ENCODE peak calls at places on chromosome 6, in eight cellular contexts. F, G, D, E, Y, N, S and U are unnamed samples.

GRCh38 chr6:38040254-38040653 is 220.7 kb downstream of the ZFAND3 start:
- DNase-seq in F (no peak), G (no peak), D (no peak), E (no peak), Y (no peak), N (peak), S (no peak), U (no peak)

GRCh38 chr6:31462026-31462963 is 35.6 kb upstream of the MICB start:
- DNase-seq in F (no peak), G (no peak), D (no peak), E (no peak), Y (no peak), N (peak), S (peak), U (no peak)

GRCh38 chr6:166772518-166772917 is 145.5 kb upstream of the RPS6KA2 start:
- DNase-seq in F (no peak), G (no peak), D (no peak), E (no peak), Y (no peak), N (no peak), S (peak), U (peak)

GRCh38 chr6:163356324-163356723 is 58.2 kb upstream of the QKI start:
- DNase-seq in F (no peak), G (peak), D (no peak), E (no peak), Y (peak), N (peak), S (no peak), U (peak)

GRCh38 chr6:32752580-32752979 is 10.8 kb downstream of the HLA-DQB2 start:
- DNase-seq in F (no peak), G (no peak), D (no peak), E (no peak), Y (no peak), N (no peak), S (no peak), U (no peak)

GRCh38 chr6:14353798-14354197 is 236.2 kb downstream of the CD83 start:
- DNase-seq in F (no peak), G (no peak), D (no peak), E (no peak), Y (no peak), N (no peak), S (no peak), U (no peak)

GRCh38 chr6:114108119-114109002 is 137.4 kb upstream of the HDAC2 start:
- DNase-seq in F (peak), G (peak), D (peak), E (no peak), Y (peak), N (peak), S (peak), U (peak)

GRCh38 chr6:100344321-100344720 is 120.4 kb downstream of the SIM1 start:
- DNase-seq in F (no peak), G (no peak), D (no peak), E (no peak), Y (no peak), N (no peak), S (no peak), U (no peak)

GRCh38 chr6:111973897-111974639 is 79.8 kb upstream of the CCN6 start:
- DNase-seq in F (no peak), G (no peak), D (no peak), E (no peak), Y (no peak), N (peak), S (no peak), U (no peak)

GRCh38 chr6:121630716-121631115 is 195.3 kb downstream of the GJA1 start:
- DNase-seq in F (no peak), G (no peak), D (no peak), E (no peak), Y (no peak), N (no peak), S (no peak), U (no peak)

GRCh38 chr6:27126815-27127537 is 120.5 kb upstream of the PRSS16 start:
- DNase-seq in F (peak), G (peak), D (peak), E (peak), Y (peak), N (peak), S (peak), U (peak)

GRCh38 chr6:52839124-52840055 is 1.2 kb downstream of the GSTA5 start:
- DNase-seq in F (peak), G (peak), D (peak), E (no peak), Y (peak), N (peak), S (peak), U (peak)

GRCh38 chr6:146587448-146587847 is 11.3 kb upstream of the ADGB start:
- DNase-seq in F (no peak), G (no peak), D (no peak), E (no peak), Y (no peak), N (no peak), S (no peak), U (no peak)

GRCh38 chr6:138692978-138693909 is 80.3 kb upstream of the CCDC28A start:
- DNase-seq in F (peak), G (peak), D (peak), E (no peak), Y (peak), N (peak), S (peak), U (peak)

GRCh38 chr6:97697450-97697849 is 414.4 kb upstream of the MMS22L start:
- DNase-seq in F (no peak), G (no peak), D (no peak), E (no peak), Y (no peak), N (peak), S (no peak), U (no peak)

GRCh38 chr6:3252861-3253596 is 5.7 kb upstream of the PSMG4 start:
- DNase-seq in F (no peak), G (no peak), D (no peak), E (no peak), Y (no peak), N (no peak), S (no peak), U (no peak)

GRCh38 chr6:116877743-116878142 is 701 bp downstream of the RFX6 start:
- DNase-seq in F (no peak), G (no peak), D (no peak), E (no peak), Y (peak), N (no peak), S (no peak), U (no peak)

GRCh38 chr6:31903957-31904356 is 2.1 kb upstream of the ZBTB12 start:
- DNase-seq in F (no peak), G (no peak), D (no peak), E (no peak), Y (no peak), N (peak), S (no peak), U (no peak)

GRCh38 chr6:166560222-166560621 is 26.3 kb downstream of the RAMACL start:
- DNase-seq in F (no peak), G (no peak), D (no peak), E (no peak), Y (no peak), N (no peak), S (no peak), U (no peak)

GRCh38 chr6:7146079-7146828 is 38.5 kb downstream of the RREB1 start:
- DNase-seq in F (no peak), G (no peak), D (peak), E (no peak), Y (no peak), N (peak), S (no peak), U (no peak)

GRCh38 chr6:25450469-25451198 is 171.5 kb downstream of the CARMIL1 start:
- DNase-seq in F (no peak), G (no peak), D (no peak), E (no peak), Y (no peak), N (no peak), S (no peak), U (no peak)
- TF ChIP-seq USF2 in F (no peak), G (no peak), D (no peak), E (no peak), Y (no peak), N (no peak), S (no peak), U (no peak)

GRCh38 chr6:1667012-1667804 is 57.5 kb downstream of the FOXC1 start:
- DNase-seq in F (no peak), G (no peak), D (no peak), E (no peak), Y (peak), N (peak), S (no peak), U (no peak)
- TF ChIP-seq USF2 in F (no peak), G (no peak), D (no peak), E (no peak), Y (no peak), N (no peak), S (no peak), U (no peak)

GRCh38 chr6:90294614-90294988 is 2.0 kb downstream of the BACH2 start:
- DNase-seq in F (no peak), G (no peak), D (no peak), E (no peak), Y (peak), N (no peak), S (no peak), U (peak)
- TF ChIP-seq USF2 in F (no peak), G (no peak), D (no peak), E (no peak), Y (no peak), N (no peak), S (no peak), U (no peak)

GRCh38 chr6:22828179-22829062 is 259.1 kb downstream of the HDGFL1 start:
- DNase-seq in F (peak), G (peak), D (peak), E (no peak), Y (peak), N (peak), S (peak), U (peak)
- TF ChIP-seq USF2 in F (peak), G (no peak), D (no peak), E (no peak), Y (no peak), N (peak), S (no peak), U (peak)

DNA sequence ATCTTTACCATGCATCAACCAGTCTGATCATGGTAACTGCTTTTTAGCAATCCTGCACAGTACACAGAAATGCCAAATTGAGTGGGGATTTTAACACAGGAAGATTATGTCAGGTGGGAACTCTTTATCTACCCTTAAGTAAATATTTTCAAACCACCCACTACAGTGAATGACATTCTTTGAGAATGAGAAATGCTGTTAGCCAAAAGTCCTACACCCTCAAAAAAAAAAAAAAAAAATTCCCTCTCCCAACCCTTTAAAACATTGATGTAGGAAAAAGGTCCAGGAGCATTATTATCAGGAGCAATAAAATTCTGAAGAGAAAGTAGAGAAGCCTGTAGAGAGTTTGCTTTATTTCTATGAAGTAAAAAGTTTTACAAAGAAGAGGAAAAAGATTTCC is 307.2 kb upstream of the THEMIS start:
- DNase-seq in F (no peak), G (no peak), D (peak), E (no peak), Y (no peak), N (peak), S (no peak), U (no peak)
- TF ChIP-seq USF2 in F (no peak), G (no peak), D (no peak), E (no peak), Y (no peak), N (no peak), S (no peak), U (no peak)

DNA sequence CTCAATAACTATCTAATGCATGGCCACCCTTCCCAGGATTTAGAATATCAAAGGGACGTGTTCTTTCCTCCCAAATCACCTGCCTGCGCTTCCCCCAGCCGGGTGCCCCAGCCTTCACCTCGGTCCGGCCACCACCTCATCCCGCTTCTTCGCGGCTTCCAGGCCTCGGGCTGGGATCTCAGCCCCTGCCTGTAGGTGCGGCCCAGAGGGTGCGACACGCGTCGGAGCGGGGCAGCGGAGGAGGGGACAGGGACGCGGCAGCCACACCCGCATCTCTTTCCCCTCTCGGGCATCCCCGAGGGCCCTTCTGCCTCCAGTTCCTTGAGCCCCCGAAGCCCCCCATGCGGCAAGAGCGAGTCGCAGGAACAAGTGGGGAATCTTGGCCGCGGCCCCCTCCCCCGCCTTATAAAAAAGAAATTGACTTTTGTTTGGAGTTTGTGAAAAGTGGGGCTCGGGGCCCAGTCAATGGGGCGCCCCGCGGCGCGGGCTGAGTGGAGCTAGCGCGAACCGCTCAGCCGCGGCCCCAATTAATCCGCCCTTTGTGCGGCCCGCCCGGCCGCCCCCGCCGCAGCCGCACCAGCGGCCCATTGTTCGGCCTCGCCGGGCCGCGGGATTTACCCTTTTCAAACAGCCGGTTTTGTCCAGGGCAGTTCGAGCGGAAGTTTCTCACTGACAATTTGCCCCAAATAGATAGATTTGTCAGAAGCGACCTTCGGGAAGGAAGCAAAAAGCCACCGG is 8.4 kb upstream of the NR2E1 start:
- DNase-seq in F (no peak), G (no peak), D (no peak), E (no peak), Y (peak), N (no peak), S (peak), U (peak)
- TF ChIP-seq USF2 in F (no peak), G (no peak), D (no peak), E (no peak), Y (no peak), N (no peak), S (no peak), U (no peak)

GRCh38 chr6:87259791-87260190 is 62.6 kb upstream of the SMIM8 start:
- DNase-seq in F (no peak), G (no peak), D (no peak), E (no peak), Y (no peak), N (no peak), S (no peak), U (no peak)
- TF ChIP-seq USF2 in F (no peak), G (no peak), D (no peak), E (no peak), Y (no peak), N (no peak), S (no peak), U (no peak)